ENCODE peak calls at places on chromosomes 12 and 14, in five cellular contexts. S, X, V, I and G are unnamed samples.

GRCh38 chr14:23154876-23155587 is 28.4 kb downstream of the SLC7A8 start:
- DNase-seq in S (peak), X (peak), V (no peak), I (no peak), G (peak)

GRCh38 chr12:7966558-7966957 is 30.6 kb upstream of the SLC2A3 start:
- DNase-seq in S (peak), X (no peak), V (peak), I (no peak), G (no peak)

GRCh38 chr12:108126990-108127468 is 2.1 kb upstream of the WSCD2 start:
- DNase-seq in S (no peak), X (no peak), V (no peak), I (no peak), G (no peak)

GRCh38 chr12:106080111-106080732 is 58.5 kb downstream of the NUAK1 start:
- DNase-seq in S (no peak), X (peak), V (no peak), I (no peak), G (no peak)

GRCh38 chr14:91223028-91223783 is 21.3 kb downstream of the GPR68 start:
- DNase-seq in S (no peak), X (no peak), V (no peak), I (no peak), G (no peak)

GRCh38 chr14:72559669-72560068 is 334.2 kb downstream of the DPF3 start:
- DNase-seq in S (no peak), X (no peak), V (no peak), I (no peak), G (no peak)

GRCh38 chr12:81128930-81129554 is 51.2 kb downstream of the ACSS3 start:
- DNase-seq in S (no peak), X (peak), V (no peak), I (no peak), G (peak)

GRCh38 chr12:113108308-113108707 is 27.3 kb downstream of the RASAL1 start:
- DNase-seq in S (no peak), X (no peak), V (no peak), I (no peak), G (no peak)

GRCh38 chr12:48296586-48297396 is 53.9 kb downstream of the ZNF641 start:
- DNase-seq in S (peak), X (peak), V (peak), I (no peak), G (peak)

GRCh38 chr12:24113701-24114100 is 164.2 kb upstream of the SOX5 start:
- DNase-seq in S (no peak), X (no peak), V (no peak), I (no peak), G (no peak)

GRCh38 chr12:108693781-108694180 is 37.5 kb downstream of the CORO1C start:
- DNase-seq in S (no peak), X (no peak), V (no peak), I (no peak), G (no peak)

GRCh38 chr12:104056419-104056972 is 6.5 kb upstream of the GLT8D2 start:
- DNase-seq in S (no peak), X (peak), V (no peak), I (no peak), G (no peak)

GRCh38 chr12:132921685-132922084 is 34.3 kb upstream of the CHFR start:
- DNase-seq in S (no peak), X (no peak), V (no peak), I (no peak), G (no peak)

GRCh38 chr12:11581179-11581755 is 68.2 kb upstream of the ETV6 start:
- DNase-seq in S (no peak), X (peak), V (no peak), I (no peak), G (no peak)

GRCh38 chr12:116406529-116406928 is 129.0 kb upstream of the MED13L start:
- DNase-seq in S (peak), X (peak), V (no peak), I (peak), G (peak)

GRCh38 chr14:77143071-77143470 is 1.5 kb upstream of the ZDHHC22 start:
- DNase-seq in S (no peak), X (no peak), V (no peak), I (no peak), G (no peak)

GRCh38 chr14:90830931-90831701 is 14.9 kb upstream of the TTC7B start:
- DNase-seq in S (no peak), X (no peak), V (no peak), I (no peak), G (no peak)

GRCh38 chr14:26191123-26191522 is 406.7 kb downstream of the NOVA1 start:
- DNase-seq in S (no peak), X (peak), V (no peak), I (no peak), G (no peak)

GRCh38 chr12:120199595-120200306 is 1.2 kb downstream of the RPLP0 start:
- DNase-seq in S (no peak), X (peak), V (no peak), I (no peak), G (no peak)

GRCh38 chr12:131639270-131639940 is 71.5 kb upstream of the SFSWAP start:
- DNase-seq in S (no peak), X (no peak), V (no peak), I (no peak), G (no peak)

GRCh38 chr14:75431827-75432226 is 4.0 kb downstream of the JDP2 start:
- DNase-seq in S (no peak), X (no peak), V (no peak), I (no peak), G (no peak)

GRCh38 chr14:91376547-91377477 is 40.8 kb downstream of the CCDC88C start:
- DNase-seq in S (no peak), X (no peak), V (no peak), I (no peak), G (no peak)

GRCh38 chr14:103748539-103748867 is 32.9 kb downstream of the ZFYVE21 start:
- DNase-seq in S (no peak), X (no peak), V (peak), I (no peak), G (no peak)

GRCh38 chr14:101005447-101005846 is 101.9 kb upstream of the RTL1 start:
- DNase-seq in S (peak), X (no peak), V (no peak), I (no peak), G (no peak)

GRCh38 chr12:130872179-130873096 is 572 bp downstream of the RAN start:
- DNase-seq in S (peak), X (peak), V (no peak), I (no peak), G (no peak)

GRCh38 chr14:89365071-89365801 is 51.8 kb downstream of the FOXN3 start:
- DNase-seq in S (no peak), X (peak), V (peak), I (peak), G (peak)

GRCh38 chr14:48788771-48789170 is 797.4 kb downstream of the RPS29 start:
- DNase-seq in S (no peak), X (no peak), V (no peak), I (no peak), G (no peak)

GRCh38 chr14:74426202-74426582 is at the start of gene SYNDIG1L:
- DNase-seq in S (no peak), X (no peak), V (no peak), I (no peak), G (no peak)

GRCh38 chr12:120639771-120640721 is at the start of gene CABP1:
- DNase-seq in S (no peak), X (no peak), V (peak), I (no peak), G (peak)

GRCh38 chr12:4269279-4269991 is 4.1 kb upstream of the CCND2 start:
- DNase-seq in S (peak), X (peak), V (peak), I (peak), G (peak)

GRCh38 chr12:43696154-43696553 is 62.4 kb downstream of the PUS7L start:
- DNase-seq in S (no peak), X (no peak), V (no peak), I (no peak), G (no peak)

GRCh38 chr12:84814664-84815245 is 97.8 kb downstream of the SLC6A15 start:
- DNase-seq in S (no peak), X (peak), V (no peak), I (no peak), G (no peak)

GRCh38 chr12:21456291-21456780 is 18.9 kb downstream of the PYROXD1 start:
- DNase-seq in S (no peak), X (no peak), V (peak), I (no peak), G (no peak)

GRCh38 chr12:25529738-25530137 is 23.3 kb downstream of the LMNTD1 start:
- DNase-seq in S (no peak), X (peak), V (no peak), I (no peak), G (no peak)

GRCh38 chr14:95619785-95620417 is 66.3 kb upstream of the TCL1B start:
- DNase-seq in S (no peak), X (no peak), V (no peak), I (no peak), G (no peak)